ENCODE peak calls at places on chromosomes 2 and 18, in ten cellular contexts. H, F, W, P, I, Q, N, T, V and L are unnamed samples.

GRCh38 chr2:42211291-42211690 is 42.1 kb downstream of the EML4 start:
- DNase-seq in H (no peak), F (no peak), W (no peak), P (no peak), I (no peak), Q (no peak), N (no peak), T (no peak), V (no peak), L (no peak)

GRCh38 chr2:42238644-42239288 is 69.6 kb downstream of the EML4 start:
- DNase-seq in H (peak; percentile 47), F (no peak), W (peak; percentile 22), P (peak; percentile 28), I (peak; percentile 44), Q (peak; percentile 29), N (peak; percentile 14), T (no peak), V (peak; percentile 30), L (no peak)

GRCh38 chr2:50535971-50536759 is 495.8 kb downstream of the NRXN1 start:
- DNase-seq in H (peak; percentile 11), F (peak; percentile 85), W (no peak), P (peak; percentile 7), I (no peak), Q (no peak), N (no peak), T (no peak), V (peak; percentile 37), L (no peak)

GRCh38 chr2:241868661-241869081 is 858 bp upstream of the RTP5 start:
- DNase-seq in H (no peak), F (no peak), W (no peak), P (no peak), I (no peak), Q (no peak), N (no peak), T (no peak), V (no peak), L (no peak)

GRCh38 chr18:12884521-12885323 is 685 bp upstream of the PTPN2 start:
- DNase-seq in H (no peak), F (no peak), W (no peak), P (no peak), I (no peak), Q (no peak), N (no peak), T (no peak), V (no peak), L (no peak)

GRCh38 chr2:127000937-127001336 is 102.2 kb downstream of the TEX51 start:
- DNase-seq in H (no peak), F (no peak), W (no peak), P (no peak), I (no peak), Q (no peak), N (no peak), T (no peak), V (no peak), L (no peak)

GRCh38 chr2:23594079-23594494 is 209.1 kb downstream of the KLHL29 start:
- DNase-seq in H (peak; percentile 73), F (no peak), W (no peak), P (peak; percentile 51), I (no peak), Q (no peak), N (no peak), T (no peak), V (no peak), L (no peak)

GRCh38 chr2:190853659-190854386 is 26.8 kb upstream of the GLS start:
- DNase-seq in H (no peak), F (peak; percentile 20), W (no peak), P (peak; percentile 51), I (no peak), Q (no peak), N (no peak), T (no peak), V (no peak), L (no peak)

GRCh38 chr18:52422985-52423601 is 83.1 kb downstream of the DCC start:
- DNase-seq in H (peak; percentile 28), F (peak; percentile 61), W (no peak), P (no peak), I (no peak), Q (no peak), N (no peak), T (no peak), V (peak; percentile 23), L (no peak)

GRCh38 chr2:27251786-27252185 is 11.1 kb downstream of the SLC30A3 start:
- DNase-seq in H (no peak), F (no peak), W (no peak), P (no peak), I (no peak), Q (no peak), N (no peak), T (no peak), V (no peak), L (no peak)

GRCh38 chr18:22214731-22215528 is 45.5 kb downstream of the GATA6 start:
- DNase-seq in H (no peak), F (no peak), W (no peak), P (peak; percentile 32), I (no peak), Q (no peak), N (no peak), T (no peak), V (no peak), L (no peak)

GRCh38 chr2:189175869-189176431 is 3.6 kb downstream of the COL5A2 start:
- DNase-seq in H (no peak), F (no peak), W (no peak), P (no peak), I (no peak), Q (no peak), N (no peak), T (no peak), V (no peak), L (no peak)

GRCh38 chr2:197992482-197993133 is 188.2 kb downstream of the PLCL1 start:
- DNase-seq in H (no peak), F (no peak), W (no peak), P (no peak), I (no peak), Q (no peak), N (no peak), T (no peak), V (no peak), L (no peak)

GRCh38 chr2:237459226-237459625 is 27.8 kb upstream of the MLPH start:
- DNase-seq in H (no peak), F (no peak), W (no peak), P (peak; percentile 51), I (no peak), Q (no peak), N (no peak), T (no peak), V (no peak), L (no peak)

GRCh38 chr18:22399949-22400348 is 17.8 kb downstream of the CTAGE1 start:
- DNase-seq in H (no peak), F (no peak), W (no peak), P (no peak), I (no peak), Q (no peak), N (no peak), T (no peak), V (no peak), L (no peak)

GRCh38 chr18:12946549-12947354 is 1.1 kb upstream of the SEH1L start:
- DNase-seq in H (no peak), F (peak; percentile 26), W (no peak), P (peak; percentile 96), I (peak; percentile 44), Q (no peak), N (peak; percentile 4), T (no peak), V (peak; percentile 81), L (peak; percentile 2)

GRCh38 chr2:23692263-23692662 is 234.7 kb downstream of the ATAD2B start:
- DNase-seq in H (no peak), F (no peak), W (no peak), P (no peak), I (no peak), Q (no peak), N (no peak), T (no peak), V (no peak), L (no peak)

GRCh38 chr2:167017021-167017420 is 128.7 kb downstream of the XIRP2 start:
- DNase-seq in H (no peak), F (no peak), W (no peak), P (no peak), I (no peak), Q (no peak), N (no peak), T (no peak), V (no peak), L (no peak)

GRCh38 chr2:26840937-26841610 is 6.9 kb upstream of the DPYSL5 start:
- DNase-seq in H (no peak), F (no peak), W (no peak), P (no peak), I (no peak), Q (no peak), N (no peak), T (no peak), V (peak; percentile 25), L (no peak)

GRCh38 chr2:55425449-55425848 is 5.8 kb upstream of the CCDC88A start:
- DNase-seq in H (no peak), F (no peak), W (no peak), P (peak; percentile 92), I (no peak), Q (no peak), N (no peak), T (no peak), V (peak; percentile 41), L (no peak)

GRCh38 chr18:28086530-28087172 is 90.3 kb downstream of the CDH2 start:
- DNase-seq in H (no peak), F (no peak), W (no peak), P (peak; percentile 63), I (no peak), Q (no peak), N (no peak), T (no peak), V (no peak), L (no peak)

GRCh38 chr2:125405816-125406215 is 1250.1 kb upstream of the GYPC start:
- DNase-seq in H (no peak), F (peak; percentile 8), W (no peak), P (peak; percentile 94), I (no peak), Q (no peak), N (no peak), T (no peak), V (peak; percentile 96), L (no peak)

GRCh38 chr2:133004623-133005022 is 334.6 kb upstream of the LYPD1 start:
- DNase-seq in H (no peak), F (no peak), W (no peak), P (no peak), I (no peak), Q (no peak), N (no peak), T (no peak), V (no peak), L (no peak)

GRCh38 chr2:20179179-20179754 is 45.7 kb downstream of the SDC1 start:
- DNase-seq in H (no peak), F (no peak), W (no peak), P (no peak), I (no peak), Q (no peak), N (no peak), T (no peak), V (no peak), L (no peak)

GRCh38 chr2:188573453-188573852 is 281.8 kb downstream of the GULP1 start:
- DNase-seq in H (no peak), F (no peak), W (no peak), P (peak; percentile 23), I (no peak), Q (no peak), N (no peak), T (no peak), V (no peak), L (no peak)

GRCh38 chr2:67565761-67566160 is 168.6 kb downstream of the ETAA1 start:
- DNase-seq in H (no peak), F (no peak), W (no peak), P (peak; percentile 68), I (no peak), Q (no peak), N (no peak), T (no peak), V (no peak), L (no peak)

GRCh38 chr2:240714747-240715725 is 23.4 kb downstream of the AQP12A start:
- DNase-seq in H (peak; percentile 27), F (no peak), W (no peak), P (no peak), I (no peak), Q (no peak), N (no peak), T (no peak), V (no peak), L (no peak)

GRCh38 chr2:46001741-46002506 is 295.3 kb upstream of the EPAS1 start:
- DNase-seq in H (no peak), F (no peak), W (no peak), P (peak; percentile 90), I (no peak), Q (no peak), N (no peak), T (no peak), V (no peak), L (no peak)